ENCODE peak calls at places on chromosomes 7 and 10, in four cellular contexts. R is activated CD4-positive, CD25-positive, alpha-beta regulatory T cell; U is mucosa of gallbladder; L is HuH-7.5. F is an unnamed sample.

GRCh38 chr10:18773180-18773579 is 113.9 kb downstream of the ARL5B start:
- DNase-seq in U (no peak), R (no peak), L (no peak), F (no peak)

GRCh38 chr7:157907998-157908782 is 571.4 kb downstream of the DNAJB6 start:
- DNase-seq in L (no peak), U (no peak), R (no peak), F (no peak)

GRCh38 chr10:126243976-126244375 is 144.3 kb downstream of the ADAM12 start:
- DNase-seq in R (no peak), U (no peak), L (no peak), F (no peak)

GRCh38 chr7:55574062-55574717 is 1.9 kb upstream of the VOPP1 start:
- DNase-seq in L (no peak), R (no peak), U (no peak), F (no peak)

GRCh38 chr7:135808206-135808605 is 59.6 kb upstream of the FAM180A start:
- DNase-seq in L (no peak), R (no peak), U (peak; percentile 23), F (peak; percentile 63)

GRCh38 chr10:70032667-70033066 is 20.0 kb upstream of the MACROH2A2 start:
- DNase-seq in L (no peak), U (no peak), R (no peak), F (no peak)

GRCh38 chr10:71424496-71425194 is 27.9 kb downstream of the CDH23 start:
- DNase-seq in U (no peak), R (no peak), L (no peak), F (no peak)

GRCh38 chr10:97889461-97890265 is 40.0 kb downstream of the GOLGA7B start:
- DNase-seq in L (no peak), U (no peak), R (no peak), F (peak; percentile 86)

GRCh38 chr7:2736411-2736914 is 48.5 kb downstream of the AMZ1 start:
- DNase-seq in L (no peak), R (no peak), U (no peak), F (no peak)

GRCh38 chr7:73682745-73683055 is 553 bp downstream of the DNAJC30 start:
- DNase-seq in U (no peak), L (no peak), R (no peak), F (no peak)

GRCh38 chr7:105690286-105690915 is 109.1 kb upstream of the EFCAB10 start:
- DNase-seq in R (no peak), L (no peak), U (no peak), F (no peak)

GRCh38 chr7:129227646-129228578 is 3.1 kb downstream of the AHCYL2 start:
- DNase-seq in L (no peak), U (no peak), R (no peak), F (peak; percentile 64)

GRCh38 chr7:76396039-76396732 is 13.3 kb downstream of the SSC4D start:
- DNase-seq in U (no peak), L (no peak), R (no peak), F (no peak)